ENCODE peak calls at places on chromosomes 13 and 19, in five cellular contexts. O is hepatic stellate cell; P is omental fat pad; M is stimulated activated CD8-positive, alpha-beta memory T cell treated with anti-CD3 and anti-CD28 coated beads, Interleukin-2, amount 100 ng/mL, for 1 hour; F is AG04450. A is an unnamed sample.

GRCh38 chr19:33488826-33489225 is 32.8 kb downstream of the PEPD start:
- DNase-seq in P (no peak), M (no peak), F (no peak), O (no peak), A (no peak)

GRCh38 chr13:79297128-79297527 is 108.9 kb downstream of the RBM26 start:
- DNase-seq in O (no peak), F (no peak), P (no peak), M (no peak), A (no peak)

GRCh38 chr19:2478324-2478755 is 2.4 kb downstream of the GADD45B start:
- DNase-seq in F (no peak), O (no peak), M (peak), P (peak), A (no peak)

GRCh38 chr19:45218887-45219780 is 26.1 kb downstream of the EXOC3L2 start:
- DNase-seq in O (no peak), F (no peak), M (no peak), P (no peak), A (peak)

GRCh38 chr13:67308004-67308772 is 78.1 kb upstream of the PCDH9 start:
- DNase-seq in O (no peak), F (no peak), M (no peak), P (no peak), A (no peak)

GRCh38 chr19:35963514-35963913 is 27.3 kb downstream of the LRFN3 start:
- DNase-seq in F (peak), O (peak), P (no peak), M (no peak), A (no peak)

GRCh38 chr19:39174558-39175544 is 21.9 kb upstream of the NCCRP1 start:
- DNase-seq in M (no peak), F (no peak), O (no peak), P (no peak), A (no peak)

GRCh38 chr13:76687467-76687866 is 198.7 kb downstream of the KCTD12 start:
- DNase-seq in O (no peak), P (no peak), F (no peak), M (no peak), A (no peak)

GRCh38 chr13:45362939-45363338 is 22.0 kb upstream of the TPT1 start:
- DNase-seq in M (no peak), F (no peak), O (no peak), P (no peak), A (no peak)

GRCh38 chr19:19259741-19260140 is 13.4 kb downstream of the TM6SF2 start:
- DNase-seq in F (no peak), P (no peak), M (no peak), O (peak), A (peak)

GRCh38 chr13:53408306-53408705 is 379.7 kb downstream of the OLFM4 start:
- DNase-seq in F (no peak), P (no peak), O (no peak), M (no peak), A (no peak)

GRCh38 chr13:66347718-66348117 is 882.4 kb downstream of the PCDH9 start:
- DNase-seq in F (no peak), M (no peak), O (no peak), P (no peak), A (no peak)

GRCh38 chr19:42251572-42251990 is 3.3 kb downstream of the ERF start:
- DNase-seq in P (no peak), F (no peak), O (no peak), M (no peak), A (no peak)

GRCh38 chr19:56191711-56192110 is 5.9 kb downstream of the ZSCAN5B start:
- DNase-seq in O (no peak), P (no peak), F (no peak), M (no peak), A (no peak)

GRCh38 chr13:30362869-30363268 is 55.5 kb upstream of the KATNAL1 start:
- DNase-seq in F (no peak), P (no peak), O (no peak), M (no peak), A (no peak)

GRCh38 chr19:45472557-45473365 is 5.0 kb downstream of the FOSB start:
- DNase-seq in P (no peak), O (no peak), M (peak), F (no peak), A (no peak)

GRCh38 chr19:15331419-15332310 is 674 bp downstream of the BRD4 start:
- DNase-seq in P (peak), O (peak), F (no peak), M (peak), A (no peak)

GRCh38 chr13:70729369-70729768 is 621.1 kb upstream of the KLHL1 start:
- DNase-seq in O (no peak), F (no peak), P (no peak), M (no peak), A (no peak)

GRCh38 chr13:113625965-113626661 is 31.9 kb downstream of the ATP4B start:
- DNase-seq in M (no peak), P (no peak), F (no peak), O (peak), A (no peak)

GRCh38 chr19:13604902-13605586 is 98.8 kb upstream of the CACNA1A start:
- DNase-seq in O (no peak), P (no peak), F (no peak), M (no peak), A (no peak)

GRCh38 chr13:46720189-46720588 is 76.8 kb downstream of the ESD start:
- DNase-seq in M (no peak), P (no peak), O (no peak), F (no peak), A (peak)

GRCh38 chr19:4474504-4475136 is 2.5 kb downstream of the HDGFL2 start:
- DNase-seq in P (no peak), F (no peak), O (peak), M (no peak), A (no peak)

GRCh38 chr13:77698211-77699058 is 948 bp downstream of the SLAIN1 start:
- DNase-seq in M (peak), O (peak), F (no peak), P (no peak), A (no peak)

GRCh38 chr13:109859898-109860297 is 73.5 kb upstream of the IRS2 start:
- DNase-seq in P (no peak), F (no peak), O (no peak), M (no peak), A (no peak)

GRCh38 chr13:112466132-112467025 is 90.2 kb downstream of the SPACA7 start:
- DNase-seq in O (no peak), P (no peak), M (no peak), F (no peak), A (no peak)